ENCODE peak calls at places on chromosomes 13 and 19, in four cellular contexts. U is SJSA1, T is RWPE1, D is omental fat pad. R is an unnamed sample.
A peak's percentile ranks its signal among the peaks of the same experiment; 100 is the strongest.

GRCh38 chr13:102897371-102898138 is 51.7 kb downstream of the ERCC5 start:
- DNase-seq in U (no peak), T (no peak), D (no peak), R (no peak)

GRCh38 chr13:113458218-113459065 is 5.2 kb upstream of the ADPRHL1 start:
- DNase-seq in U (no peak), T (no peak), D (no peak), R (peak; percentile 22)

GRCh38 chr13:23443878-23444277 is 10.4 kb upstream of the SACS start:
- DNase-seq in U (no peak), T (no peak), D (no peak), R (no peak)

GRCh38 chr19:49888478-49888901 is 8.2 kb downstream of the IL4I1 start:
- DNase-seq in U (no peak), T (no peak), D (no peak), R (no peak)

GRCh38 chr19:39377373-39378362 is 13.2 kb downstream of the PAF1 start:
- DNase-seq in U (no peak), T (no peak), D (no peak), R (no peak)

GRCh38 chr13:99967498-99967883 is 4.1 kb downstream of the ZIC5 start:
- DNase-seq in U (no peak), T (no peak), D (no peak), R (no peak)

GRCh38 chr13:99378985-99379734 is 72.0 kb upstream of the GPR183 start:
- DNase-seq in U (no peak), T (no peak), D (no peak), R (no peak)

GRCh38 chr13:20332361-20333096 is 100.4 kb upstream of the GJB6 start:
- DNase-seq in U (no peak), T (no peak), D (no peak), R (peak; percentile 45)

GRCh38 chr19:41352609-41353465 is 885 bp downstream of the TGFB1 start:
- DNase-seq in U (peak; percentile 72), T (peak; percentile 72), D (no peak), R (no peak)

GRCh38 chr13:109787135-109787954 is 962 bp upstream of the IRS2 start:
- DNase-seq in U (peak; percentile 88), T (no peak), D (no peak), R (no peak)

GRCh38 chr19:18023596-18024212 is 15.7 kb downstream of the ARRDC2 start:
- DNase-seq in U (no peak), T (no peak), D (peak; percentile 55), R (no peak)

GRCh38 chr19:53958168-53958571 is 4.6 kb upstream of the CACNG8 start:
- DNase-seq in U (no peak), T (no peak), D (no peak), R (no peak)

GRCh38 chr13:76884167-76884566 is 2.0 kb downstream of the KCTD12 start:
- DNase-seq in U (no peak), T (no peak), D (no peak), R (no peak)

GRCh38 chr13:96581741-96582140 is 412.5 kb downstream of the OXGR1 start:
- DNase-seq in U (no peak), T (no peak), D (no peak), R (no peak)